ENCODE peak calls at places on chromosomes 1 and 21, in four cellular contexts. F is IMR-90, B is GM12878, G is hepatocyte. J is an unnamed sample.

GRCh38 chr1:59743324-59744108 is 71.2 kb upstream of the HOOK1 start:
- DNase-seq in B (no peak), G (no peak), F (no peak), J (no peak)

GRCh38 chr1:46960250-46960649 is 19.0 kb upstream of the CYP4A11 start:
- DNase-seq in B (no peak), F (no peak), G (no peak), J (no peak)

GRCh38 chr1:84780000-84780716 is 89.9 kb upstream of the SSX2IP start:
- DNase-seq in B (no peak), G (no peak), F (peak; percentile 5), J (no peak)

GRCh38 chr1:57483954-57484353 is 60.1 kb upstream of the DAB1 start:
- DNase-seq in F (peak; percentile 16), B (no peak), G (no peak), J (no peak)

GRCh38 chr1:223628233-223628632 is 37.3 kb downstream of the CAPN8 start:
- DNase-seq in G (peak; percentile 63), B (no peak), F (peak; percentile 12), J (no peak)

GRCh38 chr1:6260961-6261614 is at the start of gene GPR153:
- DNase-seq in B (no peak), F (no peak), G (peak; percentile 76), J (no peak)

GRCh38 chr1:232335261-232335660 is 294.7 kb downstream of the SIPA1L2 start:
- DNase-seq in F (no peak), B (no peak), G (no peak), J (no peak)

GRCh38 chr1:205775717-205776056 is 405 bp upstream of the RAB29 start:
- DNase-seq in G (no peak), F (peak; percentile 33), B (no peak), J (peak; percentile 20)

GRCh38 chr1:35555601-35556477 is 1.4 kb downstream of the KIAA0319L start:
- DNase-seq in F (peak; percentile 78), G (peak; percentile 57), B (no peak), J (no peak)

GRCh38 chr1:193115629-193116227 is 6.1 kb upstream of the CDC73 start:
- DNase-seq in B (no peak), F (peak; percentile 100), G (peak; percentile 83), J (peak; percentile 98)

GRCh38 chr1:167202049-167202448 is 18.6 kb upstream of the POU2F1 start:
- DNase-seq in B (no peak), F (no peak), G (no peak), J (no peak)

GRCh38 chr1:16067127-16067768 is 6.2 kb downstream of the FAM131C start:
- DNase-seq in F (peak; percentile 6), G (peak; percentile 95), B (no peak), J (no peak)

GRCh38 chr1:220786337-220787068 is at the start of gene MTARC1:
- DNase-seq in G (peak; percentile 74), F (no peak), B (no peak), J (no peak)

GRCh38 chr1:20701446-20701845 is 16.4 kb downstream of the KIF17 start:
- DNase-seq in B (no peak), F (no peak), G (no peak), J (no peak)

GRCh38 chr1:19648689-19649088 is 4.6 kb downstream of the NBL1 start:
- DNase-seq in F (no peak), G (peak; percentile 54), B (no peak), J (no peak)

GRCh38 chr1:185896863-185897262 is 162.7 kb downstream of the HMCN1 start:
- DNase-seq in G (no peak), B (no peak), F (peak; percentile 40), J (no peak)

GRCh38 chr1:228500143-228500736 is 13.1 kb downstream of the RNF187 start:
- DNase-seq in G (no peak), B (no peak), F (no peak), J (no peak)

GRCh38 chr1:212917134-212917485 is 33.2 kb upstream of the VASH2 start:
- DNase-seq in B (no peak), G (no peak), F (no peak), J (no peak)

GRCh38 chr1:53115403-53116306 is 26.8 kb downstream of the SLC1A7 start:
- DNase-seq in G (peak; percentile 89), B (no peak), F (peak; percentile 65), J (no peak)

GRCh38 chr1:14486401-14487110 is 111.9 kb upstream of the KAZN start:
- DNase-seq in B (no peak), G (no peak), F (peak; percentile 69), J (peak; percentile 6)

GRCh38 chr1:184970691-184971161 is 3.6 kb downstream of the NIBAN1 start:
- DNase-seq in F (peak; percentile 59), G (no peak), B (no peak), J (no peak)

GRCh38 chr1:107048255-107048654 is 8.2 kb upstream of the PRMT6 start:
- DNase-seq in B (no peak), G (no peak), F (no peak), J (no peak)
- H3K4me3 ChIP-seq in B (no peak overlapping the region), G (no peak overlapping the region), F (no peak overlapping the region), J (no peak overlapping the region)

GRCh38 chr1:2312196-2312588 is 79.2 kb downstream of the MORN1 start:
- DNase-seq in G (no peak), B (no peak), F (no peak), J (no peak)

GRCh38 chr1:2310332-2311183 is 80.8 kb downstream of the MORN1 start:
- DNase-seq in G (no peak), F (no peak), B (no peak), J (no peak)

GRCh38 chr1:2313651-2314296 is 77.6 kb downstream of the MORN1 start:
- DNase-seq in B (no peak), G (no peak), F (no peak), J (no peak)

GRCh38 chr1:2312589-2313301 is 78.6 kb downstream of the MORN1 start:
- DNase-seq in G (no peak), F (no peak), B (no peak), J (no peak)

GRCh38 chr1:2311184-2312032 is 79.9 kb downstream of the MORN1 start:
- DNase-seq in F (peak; percentile 58), B (no peak), G (peak; percentile 88), J (peak; percentile 19)
- H3K27ac ChIP-seq in F (peak overlapping the region; percentile 25), B (no peak overlapping the region), G (peak overlapping the region; percentile 99), J (no peak overlapping the region)

GRCh38 chr1:22637952-22638445 is 1.6 kb downstream of the C1QA start:
- DNase-seq in B (no peak), F (no peak), G (no peak), J (no peak)
- H3K4me3 ChIP-seq in B (no peak overlapping the region), F (no peak overlapping the region), G (no peak overlapping the region), J (no peak overlapping the region)

GRCh38 chr1:233707906-233708292 is 94.0 kb downstream of the KCNK1 start:
- DNase-seq in B (no peak), F (no peak), G (no peak), J (no peak)

GRCh38 chr1:233704882-233705723 is 91.2 kb downstream of the KCNK1 start:
- DNase-seq in F (no peak), B (no peak), G (no peak), J (no peak)

GRCh38 chr1:233707153-233707905 is 93.4 kb downstream of the KCNK1 start:
- DNase-seq in F (peak; percentile 1), G (peak; percentile 47), B (no peak), J (no peak)

GRCh38 chr1:233700338-233700737 is 86.4 kb downstream of the KCNK1 start:
- DNase-seq in G (no peak), F (no peak), B (no peak), J (no peak)

DNA sequence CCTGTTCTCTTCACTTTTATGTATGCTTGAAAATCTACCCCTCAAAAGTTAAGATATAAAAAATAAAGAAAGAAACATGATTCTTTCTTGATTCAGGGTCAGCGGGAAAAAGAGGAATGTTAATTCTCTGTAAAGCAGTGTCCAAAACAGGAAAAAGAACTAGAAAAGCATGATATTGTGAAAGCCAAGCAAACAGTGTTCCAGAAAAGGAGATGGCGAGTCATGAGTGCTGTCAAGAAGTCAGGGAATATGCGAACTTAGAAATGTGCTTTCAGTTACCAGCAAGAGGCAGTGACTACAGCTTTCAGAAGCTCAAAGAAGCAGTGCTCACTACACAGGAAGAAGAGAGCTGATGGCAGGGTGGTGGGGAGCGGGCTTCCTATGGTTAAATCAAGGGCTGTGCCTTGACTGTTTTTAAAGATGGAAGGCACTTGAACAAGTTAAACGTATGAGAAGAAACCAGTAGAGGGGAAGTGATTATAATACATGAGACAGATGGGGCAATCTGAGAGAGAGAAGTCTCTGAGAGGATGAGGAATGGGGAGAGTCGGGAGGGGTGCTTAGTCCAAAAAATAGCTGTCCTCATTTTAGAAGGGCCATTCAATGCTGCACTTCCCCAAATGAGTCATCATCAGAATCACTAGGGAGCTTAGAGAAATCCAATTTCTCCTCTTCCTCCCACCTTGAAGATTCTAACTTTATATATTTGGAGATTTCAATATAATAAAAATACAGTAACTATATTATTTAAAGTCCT is 90.4 kb downstream of the KCNK1 start:
- DNase-seq in G (no peak), F (no peak), B (no peak), J (no peak)
- H3K27ac ChIP-seq in G (peak overlapping the region; percentile 49), F (no peak overlapping the region), B (no peak overlapping the region), J (no peak overlapping the region)

DNA sequence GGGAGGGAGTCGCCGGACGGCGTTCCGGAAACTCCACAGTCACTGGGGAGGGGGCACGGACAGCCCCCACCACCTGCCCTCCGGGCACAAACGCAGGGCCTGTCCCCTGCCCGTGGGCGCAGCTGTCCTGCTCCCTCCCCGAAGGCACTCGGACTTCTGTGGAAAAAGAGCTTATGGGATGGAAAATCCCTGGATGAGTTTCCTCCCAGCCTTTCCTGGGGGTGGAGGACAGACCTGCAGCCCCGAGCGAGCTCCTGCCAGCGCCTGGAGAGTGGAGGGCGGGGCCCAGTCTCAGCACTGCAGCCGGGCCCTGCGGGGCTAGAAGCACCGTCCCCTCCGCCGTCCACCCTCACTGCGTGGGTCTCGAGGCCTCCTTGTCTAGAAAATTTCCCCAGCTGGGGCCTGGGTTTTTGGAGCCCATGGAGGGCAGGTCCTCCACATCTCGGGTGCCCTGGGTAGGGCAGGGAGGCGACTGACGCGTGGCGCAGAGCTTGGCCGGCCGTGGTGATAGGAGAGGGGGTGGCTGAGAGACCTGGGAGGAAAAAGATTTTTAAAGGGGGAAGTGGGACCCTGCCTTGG is 6.5 kb upstream of the COL6A1 start:
- DNase-seq in F (peak; percentile 43), B (no peak), G (peak; percentile 74), J (no peak)
- H3K4me3 ChIP-seq in F (no peak overlapping the region), B (no peak overlapping the region), G (no peak overlapping the region), J (peak overlapping the region; percentile 48)

GRCh38 chr1:67559222-67559700 is 125.7 kb upstream of the GADD45A start:
- DNase-seq in G (no peak), B (no peak), F (peak; percentile 64), J (peak; percentile 57)
- H3K27ac ChIP-seq in G (no peak overlapping the region), B (no peak overlapping the region), F (peak overlapping the region; percentile 16), J (peak overlapping the region; percentile 1)

GRCh38 chr1:172897738-172898137 is 153.0 kb downstream of the TNFSF18 start:
- DNase-seq in B (no peak), F (peak; percentile 55), G (no peak), J (peak; percentile 79)

GRCh38 chr1:172895050-172895460 is 155.7 kb downstream of the TNFSF18 start:
- DNase-seq in G (no peak), F (peak; percentile 64), B (no peak), J (no peak)

GRCh38 chr1:172895761-172896160 is 155.0 kb downstream of the TNFSF18 start:
- DNase-seq in G (no peak), B (no peak), F (no peak), J (no peak)

GRCh38 chr1:172893146-172893841 is 157.4 kb downstream of the TNFSF18 start:
- DNase-seq in F (no peak), G (no peak), B (no peak), J (no peak)

GRCh38 chr1:172894345-172895049 is 156.2 kb downstream of the TNFSF18 start:
- DNase-seq in G (no peak), F (no peak), B (no peak), J (no peak)
- H3K4me3 ChIP-seq in G (no peak overlapping the region), F (no peak overlapping the region), B (no peak overlapping the region), J (no peak overlapping the region)